ENCODE peak calls at places on chromosomes 3 and 15, in five cellular contexts. P is pancreas, R is colonic mucosa, E is AG04450, C is astrocyte of the spinal cord. D is an unnamed sample.

GRCh38 chr3:196942915-196943277 is 568 bp upstream of the NCBP2 start:
- DNase-seq in P (peak; percentile 78), R (peak; percentile 47), E (no peak), C (no peak), D (peak; percentile 52)

GRCh38 chr3:112333002-112333385 is at the start of gene CD200:
- DNase-seq in P (peak; percentile 68), R (peak; percentile 76), E (no peak), C (no peak), D (peak; percentile 62)

GRCh38 chr3:139909836-139910235 is 25.1 kb upstream of the CLSTN2 start:
- DNase-seq in P (no peak), R (no peak), E (no peak), C (no peak), D (no peak)

GRCh38 chr3:105759442-105760078 is 109.3 kb downstream of the CBLB start:
- DNase-seq in P (peak; percentile 50), R (no peak), E (no peak), C (no peak), D (no peak)

GRCh38 chr3:17302774-17303173 is 418.0 kb downstream of the PLCL2 start:
- DNase-seq in P (no peak), R (no peak), E (no peak), C (peak; percentile 20), D (no peak)

GRCh38 chr3:103085465-103085864 is 650.6 kb downstream of the ZPLD1 start:
- DNase-seq in P (no peak), R (no peak), E (no peak), C (no peak), D (peak; percentile 2)

GRCh38 chr15:39621210-39621609 is 40.3 kb downstream of the THBS1 start:
- DNase-seq in P (no peak), R (peak; percentile 72), E (no peak), C (peak; percentile 16), D (no peak)

GRCh38 chr3:12100784-12101183 is 57.9 kb downstream of the TIMP4 start:
- DNase-seq in P (no peak), R (no peak), E (no peak), C (no peak), D (no peak)

GRCh38 chr15:98503970-98504369 is 144.4 kb upstream of the IGF1R start:
- DNase-seq in P (no peak), R (no peak), E (no peak), C (no peak), D (no peak)

GRCh38 chr3:19885468-19885867 is 48.5 kb downstream of the EFHB start:
- DNase-seq in P (no peak), R (no peak), E (no peak), C (peak; percentile 44), D (peak; percentile 47)

GRCh38 chr3:22777834-22778233 is 425.3 kb upstream of the UBE2E2 start:
- DNase-seq in P (no peak), R (no peak), E (no peak), C (no peak), D (no peak)

GRCh38 chr15:63277893-63278505 is 594 bp downstream of the APH1B start:
- DNase-seq in P (no peak), R (peak; percentile 35), E (no peak), C (no peak), D (peak; percentile 11)

GRCh38 chr3:128482857-128483656 is 9.9 kb downstream of the GATA2 start:
- DNase-seq in P (no peak), R (no peak), E (peak; percentile 67), C (peak; percentile 40), D (no peak)

GRCh38 chr3:18122264-18122663 is 302.9 kb downstream of the SATB1 start:
- DNase-seq in P (no peak), R (no peak), E (no peak), C (no peak), D (no peak)

GRCh38 chr3:46675843-46676567 is 17.5 kb downstream of the ALS2CL start:
- DNase-seq in P (peak; percentile 28), R (no peak), E (no peak), C (no peak), D (no peak)

GRCh38 chr3:16219777-16220176 is 45.0 kb downstream of the DPH3 start:
- DNase-seq in P (no peak), R (no peak), E (no peak), C (no peak), D (no peak)

GRCh38 chr3:150277444-150277843 is 130.7 kb upstream of the TSC22D2 start:
- DNase-seq in P (no peak), R (no peak), E (no peak), C (no peak), D (no peak)
- H3K4me3 ChIP-seq in P (no peak overlapping the region), R (no peak overlapping the region), E (no peak overlapping the region), C (no peak overlapping the region), D (no peak overlapping the region)

GRCh38 chr15:26983822-26984221 is 12.8 kb downstream of the GABRG3 start:
- DNase-seq in P (no peak), R (no peak), E (no peak), C (no peak), D (no peak)
- TF ChIP-seq CTCF in P (no peak), R (no peak), E (no peak), C (no peak), D (no peak)

GRCh38 chr3:38164966-38165721 is at the start of gene OXSR1:
- DNase-seq in P (peak; percentile 97), R (peak; percentile 100), E (peak; percentile 99), C (peak; percentile 100), D (peak; percentile 100)

GRCh38 chr3:38163117-38163870 is 2.0 kb upstream of the OXSR1 start:
- DNase-seq in P (no peak), R (no peak), E (no peak), C (no peak), D (peak; percentile 35)

GRCh38 chr3:38168151-38168987 is 3.0 kb downstream of the OXSR1 start:
- DNase-seq in P (no peak), R (no peak), E (no peak), C (peak; percentile 75), D (no peak)

GRCh38 chr3:38165722-38166387 is 518 bp downstream of the OXSR1 start:
- DNase-seq in P (peak; percentile 88), R (peak; percentile 67), E (no peak), C (peak; percentile 31), D (no peak)

DNA sequence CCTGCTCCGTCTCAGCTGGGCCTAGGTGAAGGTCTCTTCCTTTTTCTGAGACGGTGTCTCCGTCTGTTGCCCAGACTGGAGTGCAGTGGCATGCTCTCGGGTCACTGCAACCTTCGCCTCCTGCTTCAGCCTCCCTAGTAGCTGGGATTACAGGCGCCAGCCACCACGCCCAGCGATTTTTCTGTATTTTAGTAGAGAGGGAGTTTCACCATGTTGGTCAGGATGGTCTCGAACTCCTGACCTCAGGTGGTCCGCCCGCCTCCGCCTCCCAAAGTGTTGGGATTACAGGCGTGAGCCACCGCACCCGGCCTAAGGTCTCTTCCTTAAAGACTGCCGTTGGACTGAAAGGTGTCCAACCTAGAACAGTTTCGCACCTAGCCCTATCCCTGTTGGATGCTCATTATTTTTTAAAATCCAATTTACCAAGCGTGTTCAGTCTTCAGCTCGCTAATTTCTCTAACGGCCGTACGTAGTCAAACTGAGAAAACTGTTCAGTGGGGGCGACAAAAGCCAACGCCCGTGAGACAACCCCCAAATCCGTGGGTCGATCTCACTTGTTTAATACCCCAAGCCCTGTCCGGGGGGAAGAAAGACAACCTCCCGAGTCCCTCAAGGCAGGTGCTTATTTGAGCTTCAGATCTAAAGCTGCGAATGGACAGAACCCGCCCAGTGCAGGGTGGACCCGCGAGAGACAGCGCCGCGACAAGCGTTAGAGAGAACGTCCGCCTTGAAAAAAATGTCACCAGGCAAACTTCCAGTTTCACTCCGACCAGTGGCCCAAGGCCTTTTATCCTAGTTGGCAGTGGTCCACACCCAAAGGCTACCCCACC is 986 bp upstream of the OXSR1 start:
- DNase-seq in P (peak; percentile 56), R (peak; percentile 42), E (no peak), C (no peak), D (no peak)
- H3K4me3 ChIP-seq in P (peak overlapping the region; percentile 88), R (peak overlapping the region; percentile 95), E (peak overlapping the region; percentile 87), C (peak overlapping the region; percentile 87), D (peak overlapping the region; percentile 66)

GRCh38 chr15:42576776-42577175 is 1.4 kb downstream of the STARD9 start:
- DNase-seq in P (no peak), R (no peak), E (no peak), C (no peak), D (no peak)

GRCh38 chr15:42578984-42579537 is 3.7 kb downstream of the STARD9 start:
- DNase-seq in P (no peak), R (no peak), E (no peak), C (no peak), D (no peak)

GRCh38 chr15:42577514-42578031 is 2.2 kb downstream of the STARD9 start:
- DNase-seq in P (no peak), R (no peak), E (no peak), C (peak; percentile 85), D (peak; percentile 32)

GRCh38 chr15:42576040-42576594 is 711 bp downstream of the STARD9 start:
- DNase-seq in P (no peak), R (no peak), E (no peak), C (peak; percentile 7), D (no peak)

DNA sequence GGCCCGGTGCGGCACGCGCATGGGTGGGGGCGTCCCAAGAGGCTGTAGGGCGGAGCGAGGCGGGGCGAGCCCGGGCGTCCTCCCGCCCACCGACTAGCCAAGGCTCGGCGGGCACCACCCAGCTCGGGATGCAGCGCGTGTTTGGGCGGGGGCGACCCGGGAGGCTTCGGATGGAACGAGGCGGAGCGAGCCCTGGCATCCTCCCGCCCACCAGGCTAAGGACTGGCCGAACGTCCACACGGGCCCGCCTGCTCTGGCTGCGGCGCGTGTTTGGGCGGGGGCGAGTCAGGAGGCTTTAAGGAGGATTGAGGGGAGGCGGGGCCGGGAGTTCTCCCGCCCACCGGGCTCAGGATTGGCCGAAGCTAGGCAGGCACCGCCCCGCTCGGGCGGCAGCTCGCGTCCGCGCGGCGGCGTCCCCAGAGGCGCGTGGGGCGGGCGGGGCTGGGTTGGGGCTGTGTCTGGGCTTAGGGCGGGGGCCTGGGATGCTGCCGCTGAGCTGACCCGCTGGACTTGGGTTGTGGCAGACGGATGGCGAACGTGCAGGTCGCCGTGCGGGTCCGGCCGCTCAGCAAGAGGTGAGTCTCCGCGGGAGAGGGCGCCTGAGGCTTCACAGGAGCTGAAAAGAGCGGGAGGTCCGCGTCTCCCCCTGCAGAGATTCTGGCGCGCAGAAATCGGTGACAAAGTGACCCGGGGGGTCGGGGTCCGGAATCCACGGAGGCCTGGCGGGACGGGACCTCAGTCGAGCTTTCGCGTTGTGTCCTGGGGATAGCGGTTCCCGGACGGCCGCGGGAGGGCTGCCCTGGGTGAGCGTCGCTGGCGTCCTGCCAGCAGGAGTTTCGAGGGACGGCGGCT is at the start of gene STARD9:
- DNase-seq in P (peak; percentile 98), R (peak; percentile 98), E (peak; percentile 97), C (peak; percentile 99), D (peak; percentile 99)
- TF ChIP-seq CTCF in P (no peak), R (no peak), E (no peak), C (no peak), D (no peak)

GRCh38 chr15:80778621-80778963 is 578 bp upstream of the CEMIP start:
- DNase-seq in P (no peak), R (no peak), E (no peak), C (peak; percentile 24), D (no peak)
- H3K4me3 ChIP-seq in P (peak overlapping the region; percentile 53), R (peak overlapping the region; percentile 53), E (peak overlapping the region; percentile 25), C (no peak overlapping the region), D (no peak overlapping the region)

D was measured in GM12865.